ENCODE peak calls at places on chromosomes 16 and 17, in four cellular contexts. One of them, this sample, is unnamed.

GRCh38 chr17:66971249-66971648 is 6.7 kb downstream of the CACNG4 start:
- DNase-seq in AG09309: no peak
- DNase-seq in GM12865: no peak
- DNase-seq in neural crest cell: no peak
- DNase-seq in this sample: no peak

GRCh38 chr17:27481327-27481726 is 25.1 kb downstream of the KSR1 start:
- DNase-seq in neural crest cell: no peak
- DNase-seq in AG09309: no peak
- DNase-seq in GM12865: peak
- DNase-seq in this sample: no peak

GRCh38 chr17:34386925-34387550 is 24.0 kb upstream of the CCL1 start:
- DNase-seq in neural crest cell: no peak
- DNase-seq in GM12865: no peak
- DNase-seq in AG09309: peak
- DNase-seq in this sample: no peak

GRCh38 chr16:8926827-8927226 is 36.9 kb downstream of the USP7 start:
- DNase-seq in neural crest cell: no peak
- DNase-seq in AG09309: no peak
- DNase-seq in GM12865: no peak
- DNase-seq in this sample: no peak

GRCh38 chr17:70668938-70669778 is 499.8 kb downstream of the KCNJ2 start:
- DNase-seq in GM12865: no peak
- DNase-seq in neural crest cell: no peak
- DNase-seq in AG09309: no peak
- DNase-seq in this sample: no peak

GRCh38 chr17:40071720-40072480 is 9.1 kb downstream of the THRA start:
- DNase-seq in neural crest cell: no peak
- DNase-seq in AG09309: no peak
- DNase-seq in GM12865: no peak
- DNase-seq in this sample: no peak

GRCh38 chr16:13083687-13084086 is 182.3 kb downstream of the SHISA9 start:
- DNase-seq in neural crest cell: no peak
- DNase-seq in AG09309: no peak
- DNase-seq in GM12865: no peak
- DNase-seq in this sample: no peak

GRCh38 chr17:66826856-66827255 is 8.1 kb upstream of the CACNG5 start:
- DNase-seq in GM12865: no peak
- DNase-seq in neural crest cell: no peak
- DNase-seq in AG09309: no peak
- DNase-seq in this sample: no peak

GRCh38 chr16:67723151-67723915 is 4.2 kb upstream of the GFOD2 start:
- DNase-seq in AG09309: peak
- DNase-seq in neural crest cell: no peak
- DNase-seq in GM12865: no peak
- DNase-seq in this sample: peak

GRCh38 chr16:31464348-31464769 is 5.1 kb downstream of the ARMC5 start:
- DNase-seq in GM12865: no peak
- DNase-seq in AG09309: no peak
- DNase-seq in neural crest cell: no peak
- DNase-seq in this sample: no peak

GRCh38 chr16:30977502-30977901 is 7.5 kb upstream of the HSD3B7 start:
- DNase-seq in neural crest cell: no peak
- DNase-seq in GM12865: no peak
- DNase-seq in AG09309: no peak
- DNase-seq in this sample: no peak

GRCh38 chr17:49931416-49931815 is 37.6 kb upstream of the DLX4 start:
- DNase-seq in AG09309: no peak
- DNase-seq in neural crest cell: no peak
- DNase-seq in GM12865: no peak
- DNase-seq in this sample: no peak

GRCh38 chr17:64058547-64059115 is 38.2 kb upstream of the ICAM2 start:
- DNase-seq in GM12865: no peak
- DNase-seq in neural crest cell: no peak
- DNase-seq in AG09309: no peak
- DNase-seq in this sample: no peak

GRCh38 chr17:53092072-53092471 is 730.7 kb upstream of the KIF2B start:
- DNase-seq in AG09309: no peak
- DNase-seq in GM12865: no peak
- DNase-seq in neural crest cell: no peak
- DNase-seq in this sample: no peak

GRCh38 chr17:350706-351435 is 1.7 kb downstream of the RPH3AL start:
- DNase-seq in GM12865: no peak
- DNase-seq in AG09309: no peak
- DNase-seq in neural crest cell: no peak
- DNase-seq in this sample: peak

GRCh38 chr17:65554568-65555223 is 6.8 kb downstream of the AXIN2 start:
- DNase-seq in GM12865: no peak
- DNase-seq in AG09309: no peak
- DNase-seq in neural crest cell: no peak
- DNase-seq in this sample: no peak

GRCh38 chr16:30728904-30729672 is 19.1 kb upstream of the PHKG2 start:
- DNase-seq in neural crest cell: no peak
- DNase-seq in AG09309: no peak
- DNase-seq in GM12865: no peak
- DNase-seq in this sample: no peak

GRCh38 chr17:7556627-7557026 is 1.9 kb upstream of the TNFSF13 start:
- DNase-seq in GM12865: no peak
- DNase-seq in AG09309: no peak
- DNase-seq in neural crest cell: no peak
- DNase-seq in this sample: no peak

GRCh38 chr17:7559307-7560171 is 989 bp downstream of the TNFSF13 start:
- DNase-seq in neural crest cell: no peak
- DNase-seq in AG09309: no peak
- DNase-seq in GM12865: no peak
- DNase-seq in this sample: no peak

GRCh38 chr17:7557147-7557764 is 1.3 kb upstream of the TNFSF13 start:
- DNase-seq in AG09309: no peak
- DNase-seq in neural crest cell: no peak
- DNase-seq in GM12865: no peak
- DNase-seq in this sample: no peak

GRCh38 chr17:7558544-7559306 is at the start of gene TNFSF13:
- DNase-seq in AG09309: no peak
- DNase-seq in neural crest cell: no peak
- DNase-seq in GM12865: no peak
- DNase-seq in this sample: no peak

GRCh38 chr17:7557825-7558543 is 566 bp upstream of the TNFSF13 start:
- DNase-seq in neural crest cell: no peak
- DNase-seq in AG09309: peak
- DNase-seq in GM12865: peak
- DNase-seq in this sample: no peak
- TF ChIP-seq CTCF in neural crest cell: no peak
- TF ChIP-seq CTCF in AG09309: no peak
- TF ChIP-seq CTCF in GM12865: no peak
- TF ChIP-seq CTCF in this sample: no peak

GRCh38 chr16:81713295-81713772 is 65.8 kb upstream of the PLCG2 start:
- DNase-seq in AG09309: no peak
- DNase-seq in GM12865: no peak
- DNase-seq in neural crest cell: no peak
- DNase-seq in this sample: no peak
- TF ChIP-seq CTCF in AG09309: no peak
- TF ChIP-seq CTCF in GM12865: no peak
- TF ChIP-seq CTCF in neural crest cell: no peak
- TF ChIP-seq CTCF in this sample: no peak

DNA sequence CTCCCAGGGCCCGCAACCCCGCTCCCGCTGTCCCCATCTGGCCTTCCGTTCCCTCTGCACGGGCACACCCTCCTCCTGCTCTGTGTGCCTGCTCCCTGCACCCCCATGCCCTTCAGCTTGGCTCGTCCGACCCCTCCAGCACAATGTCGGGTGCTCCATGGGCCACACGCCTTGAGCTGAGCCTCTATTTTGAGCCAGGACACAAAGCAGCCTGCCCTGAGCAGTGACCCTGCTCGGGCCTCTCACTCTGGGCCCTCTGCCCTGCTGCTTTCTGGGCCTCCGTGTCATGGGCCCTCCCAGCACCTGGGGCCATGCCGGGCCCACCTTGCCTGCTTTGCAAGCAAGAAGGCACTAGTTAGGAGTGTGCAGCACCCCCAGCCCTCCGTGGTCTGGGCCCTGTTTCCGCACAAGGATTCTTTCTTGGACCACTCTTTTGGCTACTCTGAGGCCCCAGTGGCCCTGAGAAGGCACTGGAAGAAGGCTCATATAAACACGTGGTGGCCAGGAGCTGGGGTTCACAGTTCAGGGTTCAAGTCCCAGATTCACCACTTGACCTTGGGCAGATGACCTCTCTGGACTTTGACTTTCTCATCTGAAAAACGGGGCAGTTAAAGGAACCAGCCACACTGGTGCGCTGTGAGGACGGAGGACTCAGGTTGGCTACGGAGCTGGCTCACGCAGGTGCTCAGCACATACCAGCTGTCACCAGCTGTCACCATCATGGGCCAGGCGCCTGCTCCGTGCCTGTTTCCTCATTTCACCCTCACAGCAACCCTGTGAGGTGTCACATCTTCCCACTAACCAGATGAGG is 166.1 kb upstream of the GSE1 start:
- DNase-seq in GM12865: peak
- DNase-seq in neural crest cell: no peak
- DNase-seq in AG09309: no peak
- DNase-seq in this sample: no peak
- TF ChIP-seq CTCF in GM12865: no peak
- TF ChIP-seq CTCF in neural crest cell: no peak
- TF ChIP-seq CTCF in AG09309: no peak
- TF ChIP-seq CTCF in this sample: no peak

DNA sequence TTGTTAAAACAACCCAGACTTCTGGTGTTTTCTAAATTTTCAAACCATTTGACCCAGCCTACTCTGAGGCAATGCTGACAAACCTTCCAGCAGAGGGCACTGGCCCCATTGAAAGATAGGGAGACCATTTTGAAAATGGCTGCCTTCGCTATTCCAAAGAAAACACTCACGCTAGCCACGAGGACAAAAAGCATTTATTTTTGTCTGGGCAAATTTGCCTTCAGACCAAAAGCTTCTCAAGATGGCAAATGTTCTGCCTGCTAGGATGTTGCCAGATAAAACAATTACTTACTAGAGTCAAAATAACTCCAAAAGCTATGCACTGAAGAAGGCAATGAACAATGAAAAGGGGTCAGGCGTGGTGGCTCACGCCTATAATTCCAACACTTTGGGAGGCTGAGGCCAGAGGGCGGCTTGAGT is 296.7 kb upstream of the IRX5 start:
- DNase-seq in neural crest cell: peak
- DNase-seq in GM12865: no peak
- DNase-seq in AG09309: no peak
- DNase-seq in this sample: no peak
- TF ChIP-seq CTCF in neural crest cell: peak
- TF ChIP-seq CTCF in GM12865: no peak
- TF ChIP-seq CTCF in AG09309: peak
- TF ChIP-seq CTCF in this sample: peak

GRCh38 chr16:50821586-50821985 is 79.7 kb downstream of the CYLD start:
- DNase-seq in GM12865: no peak
- DNase-seq in neural crest cell: no peak
- DNase-seq in AG09309: no peak
- DNase-seq in this sample: no peak
- TF ChIP-seq CTCF in GM12865: no peak
- TF ChIP-seq CTCF in neural crest cell: no peak
- TF ChIP-seq CTCF in AG09309: peak
- TF ChIP-seq CTCF in this sample: peak

DNA sequence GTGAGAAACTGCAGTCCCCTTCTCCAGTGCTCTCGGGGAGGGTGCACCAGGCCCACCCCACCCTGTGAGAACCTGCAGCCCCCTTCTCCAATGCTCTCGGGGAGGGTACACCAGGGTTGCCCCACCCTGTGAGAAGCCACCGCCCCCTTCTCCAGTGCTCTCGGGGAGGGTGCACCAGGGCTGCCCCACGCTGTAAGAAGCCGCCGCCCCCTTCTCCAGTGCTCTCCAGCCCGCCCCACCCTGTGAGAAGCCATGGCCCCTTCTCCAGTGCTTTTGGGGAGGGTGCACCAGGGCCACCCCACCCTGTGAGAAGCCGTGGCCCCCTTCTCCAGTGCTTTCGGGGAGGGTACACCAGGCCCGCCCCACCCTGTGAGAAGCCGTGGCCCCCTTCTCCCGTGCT is 12.1 kb downstream of the SPATA33 start:
- DNase-seq in AG09309: no peak
- DNase-seq in GM12865: no peak
- DNase-seq in neural crest cell: no peak
- DNase-seq in this sample: no peak
- TF ChIP-seq CTCF in AG09309: no peak
- TF ChIP-seq CTCF in GM12865: no peak
- TF ChIP-seq CTCF in neural crest cell: no peak
- TF ChIP-seq CTCF in this sample: no peak

GRCh38 chr16:85238233-85238647 is 126.0 kb upstream of the CIBAR2 start:
- DNase-seq in AG09309: no peak
- DNase-seq in GM12865: no peak
- DNase-seq in neural crest cell: no peak
- DNase-seq in this sample: no peak
- TF ChIP-seq CTCF in AG09309: no peak
- TF ChIP-seq CTCF in GM12865: no peak
- TF ChIP-seq CTCF in neural crest cell: no peak
- TF ChIP-seq CTCF in this sample: no peak

This sample was measured in epithelial cell of proximal tubule.